ENCODE peak calls at places on chromosome 10, in four cellular contexts. H is EL, X is ACHN, D is GM23338. Q is an unnamed sample.

GRCh38 chr10:132449051-132449825 is 52.2 kb downstream of the PWWP2B start:
- DNase-seq in H (no peak), X (peak), D (no peak), Q (no peak)

GRCh38 chr10:55747244-55747643 is 613.8 kb downstream of the ZWINT start:
- DNase-seq in H (no peak), X (no peak), D (peak), Q (no peak)

GRCh38 chr10:67808706-67809105 is 29.3 kb downstream of the DNAJC12 start:
- DNase-seq in H (no peak), X (no peak), D (no peak), Q (no peak)

GRCh38 chr10:35433851-35434426 is 97.6 kb downstream of the CCNY start:
- DNase-seq in H (no peak), X (no peak), D (no peak), Q (no peak)

GRCh38 chr10:82252081-82252480 is 377.1 kb downstream of the NRG3 start:
- DNase-seq in H (no peak), X (no peak), D (no peak), Q (no peak)

GRCh38 chr10:28072573-28072972 is 73.7 kb upstream of the ODAD2 start:
- DNase-seq in H (peak), X (peak), D (no peak), Q (no peak)

GRCh38 chr10:128102480-128103228 is 23.6 kb downstream of the MKI67 start:
- DNase-seq in H (no peak), X (no peak), D (no peak), Q (no peak)

GRCh38 chr10:104281694-104282093 is 12.7 kb downstream of the GSTO2 start:
- DNase-seq in H (no peak), X (no peak), D (no peak), Q (no peak)

GRCh38 chr10:86500846-86501245 is 20.7 kb downstream of the WAPL start:
- DNase-seq in H (peak), X (no peak), D (no peak), Q (no peak)

GRCh38 chr10:30188101-30188500 is 128.7 kb upstream of the JCAD start:
- DNase-seq in H (peak), X (no peak), D (no peak), Q (no peak)

GRCh38 chr10:110772454-110773025 is 99.2 kb upstream of the PDCD4 start:
- DNase-seq in H (no peak), X (no peak), D (no peak), Q (no peak)

GRCh38 chr10:62681211-62681940 is 123.1 kb upstream of the ADO start:
- DNase-seq in H (peak), X (no peak), D (peak), Q (no peak)

GRCh38 chr10:1412531-1413189 is 324.7 kb downstream of the ADARB2 start:
- DNase-seq in H (no peak), X (no peak), D (no peak), Q (peak)

GRCh38 chr10:63133787-63134557 is 844 bp downstream of the NRBF2 start:
- DNase-seq in H (peak), X (peak), D (peak), Q (no peak)

GRCh38 chr10:88066876-88067275 is 203.5 kb downstream of the PTEN start:
- DNase-seq in H (no peak), X (no peak), D (no peak), Q (no peak)

GRCh38 chr10:113891476-113891875 is 37.0 kb downstream of the NHLRC2 start:
- DNase-seq in H (peak), X (no peak), D (peak), Q (no peak)

GRCh38 chr10:74244807-74245206 is 93.8 kb downstream of the ADK start:
- DNase-seq in H (no peak), X (no peak), D (no peak), Q (no peak)

GRCh38 chr10:5629789-5630436 is 36.5 kb downstream of the ASB13 start:
- DNase-seq in H (peak), X (peak), D (peak), Q (no peak)

GRCh38 chr10:3745582-3745981 is 39.4 kb downstream of the KLF6 start:
- DNase-seq in H (no peak), X (no peak), D (peak), Q (peak)